ENCODE peak calls at places on chromosomes 1 and 21, in ten cellular contexts. C, B, R, Y, S, L, N, D, Z and I are unnamed samples.

GRCh38 chr1:185238447-185238846 is 78.6 kb downstream of the IVNS1ABP start:
- DNase-seq in N (no peak), R (no peak), C (no peak), Y (no peak), L (no peak), Z (no peak), S (no peak), B (no peak), D (no peak), I (no peak)

GRCh38 chr1:8297245-8297644 is 20.7 kb upstream of the SLC45A1 start:
- DNase-seq in Y (no peak), S (no peak), C (no peak), L (no peak), N (no peak), R (no peak), D (no peak), Z (no peak), B (no peak), I (no peak)

GRCh38 chr1:228393811-228394570 is 12.6 kb downstream of the TRIM11 start:
- DNase-seq in S (no peak), R (no peak), B (no peak), Y (no peak), N (no peak), C (no peak), D (peak), L (no peak), Z (no peak), I (no peak)

GRCh38 chr21:42671778-42672593 is 18.6 kb downstream of the PDE9A start:
- DNase-seq in D (no peak), Z (no peak), B (no peak), N (no peak), R (no peak), Y (no peak), S (no peak), C (no peak), L (peak), I (no peak)

GRCh38 chr1:110548381-110548780 is 29.4 kb upstream of the KCNA10 start:
- DNase-seq in B (no peak), C (no peak), S (no peak), D (peak), R (no peak), N (no peak), Y (no peak), L (no peak), Z (peak), I (peak)

GRCh38 chr21:43644609-43645008 is 14.7 kb downstream of the HSF2BP start:
- DNase-seq in Z (no peak), Y (no peak), L (peak), C (no peak), N (peak), B (no peak), D (no peak), S (no peak), R (no peak), I (no peak)

GRCh38 chr1:41838266-41838665 is 80.5 kb downstream of the HIVEP3 start:
- DNase-seq in B (no peak), R (no peak), Y (no peak), D (no peak), L (no peak), N (no peak), Z (no peak), S (no peak), C (no peak), I (no peak)

GRCh38 chr21:38913120-38913975 is 107.6 kb downstream of the ETS2 start:
- DNase-seq in L (peak), Y (no peak), R (no peak), N (no peak), D (peak), B (peak), S (peak), Z (peak), C (peak), I (peak)

GRCh38 chr1:43789604-43790288 is 82.4 kb downstream of the ST3GAL3 start:
- DNase-seq in Z (no peak), D (no peak), B (no peak), S (no peak), C (no peak), L (peak), N (no peak), Y (no peak), R (peak), I (no peak)

GRCh38 chr1:177800386-177801058 is 169.3 kb downstream of the SEC16B start:
- DNase-seq in N (no peak), S (no peak), D (no peak), L (peak), R (no peak), C (no peak), Z (no peak), B (no peak), Y (peak), I (no peak)

GRCh38 chr1:43074244-43074643 is 97.8 kb downstream of the EBNA1BP2 start:
- DNase-seq in S (no peak), C (no peak), B (no peak), R (no peak), L (no peak), Z (peak), D (no peak), Y (no peak), N (no peak), I (peak)

GRCh38 chr1:57302812-57303607 is 120.8 kb downstream of the DAB1 start:
- DNase-seq in R (no peak), N (no peak), Y (no peak), C (no peak), L (no peak), Z (no peak), S (no peak), D (no peak), B (no peak), I (no peak)

GRCh38 chr1:156480015-156480368 is 20.6 kb downstream of the MEF2D start:
- DNase-seq in N (no peak), Z (no peak), R (no peak), Y (no peak), B (no peak), S (no peak), L (no peak), D (no peak), C (no peak), I (peak)

GRCh38 chr1:214901718-214902117 is 180.8 kb upstream of the KCNK2 start:
- DNase-seq in B (no peak), R (no peak), N (peak), Z (no peak), L (peak), Y (no peak), D (no peak), S (no peak), C (no peak), I (peak)

GRCh38 chr21:37986000-37986399 is 69.7 kb upstream of the KCNJ6 start:
- DNase-seq in S (no peak), R (no peak), C (no peak), N (no peak), B (no peak), Y (no peak), L (no peak), Z (no peak), D (no peak), I (no peak)

GRCh38 chr1:17258116-17258757 is 9.3 kb downstream of the PADI3 start:
- DNase-seq in D (no peak), B (no peak), L (no peak), N (no peak), Y (no peak), S (no peak), C (no peak), R (no peak), Z (no peak), I (no peak)

GRCh38 chr1:208179303-208179702 is 64.9 kb downstream of the PLXNA2 start:
- DNase-seq in Z (no peak), N (no peak), B (no peak), L (no peak), S (no peak), C (peak), R (no peak), D (peak), Y (no peak), I (no peak)

GRCh38 chr1:77888429-77889239 is at the start of gene NEXN:
- DNase-seq in N (peak), L (peak), D (peak), C (peak), B (peak), R (peak), S (peak), Y (no peak), Z (peak), I (peak)

GRCh38 chr1:2786329-2787162 is 14.9 kb downstream of the TTC34 start:
- DNase-seq in Y (no peak), L (no peak), C (peak), B (peak), Z (peak), D (peak), S (no peak), R (peak), N (no peak), I (peak)

GRCh38 chr1:155910621-155911121 is 478 bp downstream of the RIT1 start:
- DNase-seq in B (no peak), D (peak), Z (peak), C (no peak), N (peak), R (peak), S (peak), L (peak), Y (no peak), I (peak)

GRCh38 chr1:88946845-88947244 is 45.6 kb downstream of the KYAT3 start:
- DNase-seq in R (no peak), C (no peak), D (no peak), Y (no peak), B (no peak), Z (no peak), L (no peak), S (no peak), N (no peak), I (no peak)

GRCh38 chr1:89953072-89953626 is 41.8 kb upstream of the ZNF326 start:
- DNase-seq in S (no peak), D (peak), R (peak), Y (peak), N (peak), Z (peak), L (peak), B (no peak), C (peak), I (peak)
- TF ChIP-seq CTCF in S (peak), D (no peak), R (no peak), Y (peak), N (peak), Z (peak), L (no peak), B (no peak), C (no peak), I (no peak)

GRCh38 chr1:68015369-68015768 is 35.1 kb downstream of the DIRAS3 start:
- DNase-seq in Z (no peak), D (no peak), N (no peak), Y (no peak), B (no peak), C (no peak), L (no peak), S (no peak), R (no peak), I (no peak)

GRCh38 chr1:68013351-68013750 is 37.1 kb downstream of the DIRAS3 start:
- DNase-seq in Y (no peak), R (no peak), N (no peak), C (no peak), D (no peak), S (no peak), B (no peak), L (no peak), Z (no peak), I (no peak)

GRCh38 chr1:68010543-68010942 is 39.9 kb downstream of the DIRAS3 start:
- DNase-seq in Z (no peak), R (no peak), D (no peak), L (no peak), S (no peak), B (no peak), Y (no peak), C (no peak), N (no peak), I (no peak)

GRCh38 chr1:68011786-68012375 is 38.5 kb downstream of the DIRAS3 start:
- DNase-seq in L (peak), Y (no peak), R (no peak), N (no peak), S (no peak), B (no peak), C (no peak), D (no peak), Z (peak), I (no peak)

GRCh38 chr1:68010094-68010493 is 40.3 kb downstream of the DIRAS3 start:
- DNase-seq in L (peak), N (no peak), D (no peak), Y (no peak), Z (no peak), C (no peak), S (no peak), B (no peak), R (no peak), I (no peak)
- TF ChIP-seq CTCF in L (peak), N (peak), D (no peak), Y (no peak), Z (peak), C (no peak), S (peak), B (no peak), R (no peak), I (no peak)

DNA sequence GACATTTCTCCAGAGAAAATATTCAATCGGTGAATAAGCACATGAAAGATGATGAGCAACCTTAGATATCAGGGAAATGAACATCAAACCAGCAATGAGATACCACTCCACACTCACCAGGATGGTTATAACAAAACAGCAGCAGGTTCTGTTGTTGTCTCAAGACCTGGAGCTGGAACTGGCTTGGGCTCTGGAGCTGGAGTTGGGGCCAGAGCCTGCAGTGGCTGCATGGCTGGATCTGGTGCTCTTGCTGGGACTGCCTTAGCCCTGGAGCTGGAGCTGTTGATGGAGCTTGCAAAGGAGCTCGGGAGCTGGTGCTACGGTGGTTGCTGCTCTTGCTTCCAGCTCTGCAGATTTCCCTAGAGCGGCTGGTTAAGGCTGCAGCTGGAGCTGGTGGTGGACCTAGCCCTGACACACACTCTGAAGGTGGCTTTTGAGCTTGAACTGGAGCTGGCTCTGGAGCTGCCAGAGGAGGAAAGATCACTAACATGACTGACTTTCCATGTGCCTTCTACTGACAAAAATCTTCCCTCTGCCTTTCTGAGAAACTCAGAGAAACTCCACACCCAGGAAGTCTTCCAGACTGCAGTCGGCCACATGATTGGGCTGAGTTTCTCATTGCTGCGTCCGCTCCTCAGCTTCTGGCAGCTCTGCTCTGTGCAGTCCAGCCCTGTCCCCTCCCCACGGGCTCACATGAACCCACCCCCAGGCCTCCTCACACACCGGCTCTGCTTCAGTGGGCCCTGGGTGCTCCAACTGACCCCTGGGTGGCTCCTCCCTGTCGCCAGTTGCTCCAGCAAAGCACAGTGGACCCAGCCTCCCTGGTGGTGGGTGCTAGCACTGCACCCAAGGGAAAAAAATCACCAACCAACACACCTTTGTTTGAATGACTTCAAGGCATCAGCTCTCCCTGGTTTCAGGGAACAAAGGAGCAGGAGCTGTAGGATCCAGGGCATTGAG is 139.1 kb upstream of the FMN2 start:
- DNase-seq in N (peak), R (no peak), C (no peak), D (no peak), Z (peak), Y (no peak), S (no peak), B (no peak), L (no peak), I (peak)
- TF ChIP-seq CTCF in N (peak), R (peak), C (peak), D (peak), Z (peak), Y (peak), S (peak), B (no peak), L (peak), I (peak)

DNA sequence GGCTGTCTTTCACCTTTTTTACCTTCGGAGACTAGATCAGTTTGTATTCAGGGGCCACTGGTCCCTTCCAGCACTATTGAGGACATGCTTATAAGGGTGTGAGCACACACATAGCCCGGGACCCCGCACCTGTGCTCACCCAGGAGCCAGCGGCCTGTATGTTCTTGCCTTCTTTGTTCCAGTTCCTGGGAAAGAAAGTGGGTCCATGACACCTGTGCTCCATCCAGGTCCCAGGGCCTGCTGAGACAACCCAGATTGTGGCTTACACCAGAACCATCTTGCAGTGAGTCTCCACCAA is 207.8 kb downstream of the TOMM20 start:
- DNase-seq in B (no peak), Y (no peak), R (no peak), Z (no peak), C (no peak), S (no peak), L (no peak), N (no peak), D (no peak), I (no peak)
- TF ChIP-seq CTCF in B (no peak), Y (no peak), R (no peak), Z (no peak), C (no peak), S (no peak), L (no peak), N (no peak), D (no peak), I (no peak)